ENCODE peak calls at places on chromosomes 13 and 19, in six cellular contexts. Z is HCT116, C is K562, K is GM12878, X is H1, G is SK-N-SH. D is an unnamed sample.

GRCh38 chr19:54189020-54189667 is at the start of gene MBOAT7:
- DNase-seq in Z (no peak), C (peak; percentile 74), K (no peak), X (no peak), G (no peak), D (no peak)

GRCh38 chr19:17575871-17576757 is 20.7 kb downstream of the COLGALT1 start:
- DNase-seq in Z (no peak), C (peak; percentile 88), K (no peak), X (no peak), G (peak; percentile 30), D (no peak)

GRCh38 chr19:1384478-1385110 is 887 bp downstream of the NDUFS7 start:
- DNase-seq in Z (no peak), C (no peak), K (no peak), X (no peak), G (no peak), D (no peak)

GRCh38 chr13:98990701-98991100 is 12.8 kb upstream of the DOCK9 start:
- DNase-seq in Z (no peak), C (no peak), K (no peak), X (no peak), G (no peak), D (no peak)

GRCh38 chr19:42090687-42091086 is 14.7 kb downstream of the ZNF574 start:
- DNase-seq in Z (no peak), C (no peak), K (no peak), X (no peak), G (no peak), D (no peak)

GRCh38 chr19:38690832-38691231 is 43.4 kb downstream of the ACTN4 start:
- DNase-seq in Z (no peak), C (no peak), K (no peak), X (no peak), G (no peak), D (no peak)

GRCh38 chr19:7225741-7226140 is 68.5 kb downstream of the INSR start:
- DNase-seq in Z (no peak), C (no peak), K (no peak), X (no peak), G (no peak), D (no peak)

GRCh38 chr13:49220856-49221614 is 897 bp downstream of the MLNR start:
- DNase-seq in Z (no peak), C (no peak), K (no peak), X (no peak), G (peak; percentile 69), D (no peak)

GRCh38 chr19:28596561-28597071 is 616.3 kb downstream of the UQCRFS1 start:
- DNase-seq in Z (no peak), C (no peak), K (no peak), X (no peak), G (no peak), D (no peak)

GRCh38 chr19:58334691-58335249 is 8.0 kb downstream of the ZSCAN22 start:
- DNase-seq in Z (no peak), C (no peak), K (no peak), X (no peak), G (no peak), D (no peak)

GRCh38 chr13:36362251-36362650 is 16.1 kb upstream of the SPART start:
- DNase-seq in Z (no peak), C (no peak), K (no peak), X (no peak), G (no peak), D (no peak)

GRCh38 chr19:39154626-39155100 is 29.1 kb downstream of the PAK4 start:
- DNase-seq in Z (peak; percentile 38), C (peak; percentile 73), K (no peak), X (no peak), G (peak; percentile 75), D (peak; percentile 95)

GRCh38 chr13:27379694-27380596 is 44.5 kb upstream of the GTF3A start:
- DNase-seq in Z (peak; percentile 58), C (peak; percentile 57), K (no peak), X (peak; percentile 78), G (peak; percentile 69), D (no peak)

GRCh38 chr13:100128373-100128772 is 39.5 kb downstream of the PCCA start:
- DNase-seq in Z (no peak), C (no peak), K (no peak), X (no peak), G (no peak), D (no peak)

GRCh38 chr19:31979362-31979761 is 366.0 kb upstream of the ZNF507 start:
- DNase-seq in Z (no peak), C (no peak), K (no peak), X (no peak), G (no peak), D (no peak)

GRCh38 chr19:42252365-42253244 is 2.3 kb downstream of the ERF start:
- DNase-seq in Z (no peak), C (no peak), K (no peak), X (no peak), G (peak; percentile 53), D (no peak)

GRCh38 chr19:17734146-17734545 is 14.9 kb downstream of the MAP1S start:
- DNase-seq in Z (no peak), C (no peak), K (no peak), X (no peak), G (peak; percentile 12), D (no peak)

GRCh38 chr13:113786262-113786841 is 27.3 kb downstream of the TMEM255B start:
- DNase-seq in Z (no peak), C (no peak), K (no peak), X (no peak), G (no peak), D (no peak)

GRCh38 chr19:38095411-38096308 is 128.4 kb downstream of the DPF1 start:
- DNase-seq in Z (peak; percentile 40), C (peak; percentile 73), K (peak; percentile 17), X (peak; percentile 44), G (peak; percentile 74), D (peak; percentile 77)

GRCh38 chr13:20392530-20392929 is 133.1 kb downstream of the CRYL1 start:
- DNase-seq in Z (no peak), C (no peak), K (no peak), X (no peak), G (no peak), D (no peak)

GRCh38 chr19:45123440-45123850 is 30.5 kb downstream of the PPP1R37 start:
- DNase-seq in Z (no peak), C (no peak), K (no peak), X (no peak), G (no peak), D (no peak)

GRCh38 chr19:6891761-6892385 is 4.5 kb downstream of the ADGRE1 start:
- DNase-seq in Z (no peak), C (no peak), K (no peak), X (no peak), G (no peak), D (no peak)

GRCh38 chr13:113933901-113934300 is 40.0 kb downstream of the C13orf46 start:
- DNase-seq in Z (no peak), C (no peak), K (no peak), X (no peak), G (no peak), D (no peak)

GRCh38 chr19:35354898-35355297 is 3.4 kb upstream of the FFAR3 start:
- DNase-seq in Z (no peak), C (no peak), K (peak; percentile 65), X (no peak), G (no peak), D (no peak)

GRCh38 chr13:21150013-21150412 is 26.3 kb downstream of the SKA3 start:
- DNase-seq in Z (no peak), C (no peak), K (no peak), X (no peak), G (no peak), D (no peak)

GRCh38 chr13:30396434-30397075 is 25.7 kb upstream of the UBE2L5 start:
- DNase-seq in Z (no peak), C (no peak), K (no peak), X (no peak), G (no peak), D (no peak)
- TF ChIP-seq JUND in Z (no peak), C (peak; percentile 25), K (no peak), X (no peak), G (no peak), D (no peak)

DNA sequence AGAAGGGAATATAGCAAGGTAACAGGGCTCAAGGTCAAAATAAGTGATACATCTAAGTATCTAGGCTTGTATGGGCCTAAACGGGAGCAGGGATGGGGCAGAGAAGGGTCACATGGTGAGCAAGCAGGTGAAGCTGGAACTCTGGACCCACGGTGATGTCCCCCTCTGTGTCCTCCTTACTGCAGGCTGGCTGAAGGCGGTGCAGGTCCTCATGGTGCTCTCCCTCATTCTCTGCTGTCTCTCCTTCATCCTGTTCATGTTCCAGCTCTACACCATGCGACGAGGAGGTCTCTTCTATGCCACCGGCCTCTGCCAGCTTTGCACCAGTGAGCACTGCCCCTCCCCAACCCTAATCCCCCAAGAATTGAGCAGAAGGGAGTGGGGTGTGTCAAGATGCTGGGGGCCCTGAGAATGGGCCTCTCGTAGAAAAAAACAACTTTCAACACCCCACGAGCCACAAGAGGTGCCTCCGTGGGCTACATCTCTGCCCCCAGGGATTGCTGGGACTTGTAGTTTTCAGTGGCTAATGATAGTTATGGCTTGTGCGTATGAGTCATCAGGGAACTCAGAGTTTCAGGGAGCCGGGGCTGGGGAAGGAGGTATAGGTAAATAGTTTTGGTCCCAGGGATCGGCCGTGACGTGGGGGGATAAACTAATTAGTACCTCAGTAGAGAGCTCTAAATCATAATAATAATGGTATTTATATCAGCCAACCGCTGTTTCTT is 4.0 kb downstream of the EMP3 start:
- DNase-seq in Z (no peak), C (peak; percentile 37), K (peak; percentile 42), X (no peak), G (no peak), D (no peak)
- TF ChIP-seq JUND in Z (no peak), C (peak; percentile 96), K (no peak), X (peak; percentile 96), G (peak; percentile 73), D (no peak)

DNA sequence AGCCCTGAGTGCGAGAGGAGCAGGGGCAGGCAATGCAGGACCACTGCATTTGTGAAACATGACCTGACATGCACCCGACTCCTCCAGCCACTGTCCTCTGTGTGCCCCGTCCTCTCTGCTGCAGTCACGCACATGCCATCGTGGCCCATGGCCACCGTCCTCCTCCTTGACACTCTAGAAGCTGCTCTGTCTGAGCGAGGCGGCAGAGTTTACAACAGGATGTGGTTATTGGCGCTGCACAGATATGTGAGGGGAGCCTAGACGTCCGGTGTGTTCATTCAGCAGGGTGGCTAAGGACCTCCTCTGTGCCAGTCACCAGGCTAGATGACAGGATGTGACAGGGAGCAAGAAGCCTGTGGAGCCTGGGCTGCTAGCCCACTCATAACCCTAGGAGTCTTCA is 277.8 kb downstream of the FOXO1 start:
- DNase-seq in Z (no peak), C (no peak), K (peak; percentile 70), X (no peak), G (no peak), D (no peak)
- TF ChIP-seq JUND in Z (no peak), C (no peak), K (no peak), X (no peak), G (no peak), D (no peak)

GRCh38 chr19:49340069-49340864 is 5.1 kb downstream of the CD37 start:
- DNase-seq in Z (no peak), C (peak; percentile 87), K (peak; percentile 93), X (no peak), G (no peak), D (peak; percentile 53)

GRCh38 chr19:49344516-49345423 is 9.6 kb downstream of the CD37 start:
- DNase-seq in Z (no peak), C (no peak), K (no peak), X (no peak), G (no peak), D (no peak)

GRCh38 chr19:49343127-49343526 is 7.9 kb downstream of the CD37 start:
- DNase-seq in Z (no peak), C (no peak), K (no peak), X (no peak), G (no peak), D (no peak)

GRCh38 chr19:49340865-49341718 is 5.9 kb downstream of the CD37 start:
- DNase-seq in Z (no peak), C (no peak), K (no peak), X (no peak), G (no peak), D (no peak)

GRCh38 chr19:49342291-49342721 is 7.1 kb downstream of the CD37 start:
- DNase-seq in Z (no peak), C (no peak), K (no peak), X (no peak), G (no peak), D (no peak)
- TF ChIP-seq JUND in Z (no peak), C (no peak), K (no peak), X (no peak), G (no peak), D (no peak)